ENCODE peak calls at places on chromosomes 7 and 10, in seven cellular contexts. I, Q, J, Y, W, R and C are unnamed samples.

GRCh38 chr7:85630904-85631582 is 444.2 kb upstream of the SEMA3D start:
- DNase-seq in J (no peak), R (peak; percentile 58), Y (no peak), W (no peak), Q (no peak), I (no peak), C (no peak)

GRCh38 chr7:121306565-121306964 is 22.2 kb upstream of the WNT16 start:
- DNase-seq in Y (no peak), I (no peak), Q (no peak), J (no peak), W (no peak), R (no peak), C (no peak)

GRCh38 chr7:158573310-158573709 is 14.3 kb downstream of the PTPRN2 start:
- DNase-seq in R (no peak), J (no peak), Q (no peak), Y (no peak), I (no peak), W (no peak), C (no peak)

GRCh38 chr7:45624392-45624760 is 50.2 kb downstream of the ADCY1 start:
- DNase-seq in R (no peak), Y (no peak), I (no peak), Q (no peak), W (no peak), J (no peak), C (no peak)

GRCh38 chr10:127392351-127393235 is 156.5 kb upstream of the NPS start:
- DNase-seq in Y (peak; percentile 57), R (no peak), J (no peak), W (no peak), Q (no peak), I (no peak), C (no peak)

GRCh38 chr10:79342811-79343541 is 4.3 kb upstream of the PPIF start:
- DNase-seq in J (no peak), I (no peak), W (no peak), Q (no peak), R (peak; percentile 38), Y (no peak), C (no peak)

GRCh38 chr10:114043532-114044250 is at the start of gene ADRB1:
- DNase-seq in I (peak; percentile 67), Q (no peak), R (no peak), J (no peak), Y (peak; percentile 41), W (peak; percentile 72), C (no peak)

GRCh38 chr10:70379581-70380176 is 2.7 kb downstream of the LRRC20 start:
- DNase-seq in J (no peak), Y (no peak), R (no peak), I (no peak), W (no peak), Q (no peak), C (no peak)

GRCh38 chr7:148472406-148472805 is 118.2 kb upstream of the C7orf33 start:
- DNase-seq in I (no peak), Y (no peak), R (no peak), W (no peak), J (no peak), Q (no peak), C (no peak)

GRCh38 chr10:52108236-52108635 is 205.8 kb upstream of the DKK1 start:
- DNase-seq in Y (no peak), R (peak; percentile 11), Q (no peak), J (no peak), W (no peak), I (no peak), C (no peak)

GRCh38 chr10:74056081-74056818 is 58.3 kb downstream of the VCL start:
- DNase-seq in W (no peak), R (peak; percentile 87), Y (no peak), I (no peak), Q (no peak), J (no peak), C (no peak)

GRCh38 chr7:16697507-16698199 is 51.7 kb downstream of the BZW2 start:
- DNase-seq in W (no peak), J (no peak), Q (no peak), I (no peak), Y (no peak), R (peak; percentile 51), C (no peak)

GRCh38 chr10:110872145-110872983 is 636 bp downstream of the PDCD4 start:
- DNase-seq in R (peak; percentile 79), I (peak; percentile 84), W (peak; percentile 74), J (peak; percentile 76), Q (no peak), Y (peak; percentile 83), C (no peak)

GRCh38 chr7:128074736-128075135 is 43.5 kb upstream of the LRRC4 start:
- DNase-seq in R (no peak), I (no peak), W (no peak), Q (no peak), Y (no peak), J (no peak), C (no peak)

GRCh38 chr10:59384761-59385160 is 22.4 kb upstream of the FAM13C start:
- DNase-seq in J (no peak), W (no peak), I (no peak), R (no peak), Q (no peak), Y (no peak), C (no peak)

GRCh38 chr7:84484502-84485079 is 290.0 kb upstream of the SEMA3A start:
- DNase-seq in J (no peak), Y (no peak), Q (no peak), R (no peak), W (no peak), I (no peak), C (no peak)

GRCh38 chr7:57819491-57819981 is 369.6 kb downstream of the ZNF716 start:
- DNase-seq in J (no peak), Q (no peak), R (no peak), I (no peak), W (no peak), Y (no peak), C (no peak)

GRCh38 chr10:87547734-87548311 is 43.1 kb downstream of the MINPP1 start:
- DNase-seq in Q (no peak), R (peak; percentile 91), Y (no peak), W (no peak), J (no peak), I (no peak), C (no peak)

GRCh38 chr10:86773486-86773885 is 17.1 kb downstream of the BMPR1A start:
- DNase-seq in W (no peak), Y (no peak), J (no peak), Q (no peak), I (no peak), R (no peak), C (no peak)

GRCh38 chr7:43954524-43955228 is 28.4 kb downstream of the UBE2D4 start:
- DNase-seq in Q (peak; percentile 28), J (no peak), R (peak; percentile 58), Y (no peak), I (peak; percentile 38), W (no peak), C (no peak)

GRCh38 chr7:30310674-30311362 is 26.4 kb downstream of the ZNRF2 start:
- DNase-seq in J (no peak), I (no peak), W (no peak), Y (no peak), R (no peak), Q (no peak), C (no peak)

GRCh38 chr7:101363734-101364374 is 1.2 kb downstream of the COL26A1 start:
- DNase-seq in Y (peak; percentile 79), W (peak; percentile 21), J (peak; percentile 46), R (peak; percentile 60), Q (no peak), I (peak; percentile 84), C (peak; percentile 25)

GRCh38 chr7:123024989-123025758 is 29.7 kb upstream of the TAS2R16 start:
- DNase-seq in Y (no peak), I (no peak), Q (no peak), J (no peak), R (peak; percentile 51), W (no peak), C (no peak)

GRCh38 chr7:45882465-45882810 is 5.8 kb upstream of the IGFBP1 start:
- DNase-seq in Y (no peak), W (no peak), Q (no peak), R (no peak), I (no peak), J (no peak), C (no peak)

GRCh38 chr7:47568569-47568968 is 13.3 kb downstream of the TNS3 start:
- DNase-seq in J (no peak), W (no peak), Y (no peak), I (no peak), Q (no peak), R (no peak), C (no peak)

GRCh38 chr10:49324711-49325110 is 25.7 kb downstream of the C10orf71 start:
- DNase-seq in W (no peak), Y (no peak), R (no peak), Q (no peak), J (no peak), I (no peak), C (no peak)
- TF ChIP-seq CTCF in W (no peak), Y (no peak), R (no peak), Q (no peak), J (no peak), I (no peak), C (no peak)

GRCh38 chr10:119178371-119179119 is at the start of gene PRDX3:
- DNase-seq in I (peak; percentile 98), W (peak; percentile 91), R (peak; percentile 81), Q (peak; percentile 52), J (peak; percentile 85), Y (peak; percentile 95), C (peak; percentile 89)
- TF ChIP-seq CTCF in I (no peak), W (no peak), R (no peak), Q (no peak), J (no peak), Y (no peak), C (no peak)

DNA sequence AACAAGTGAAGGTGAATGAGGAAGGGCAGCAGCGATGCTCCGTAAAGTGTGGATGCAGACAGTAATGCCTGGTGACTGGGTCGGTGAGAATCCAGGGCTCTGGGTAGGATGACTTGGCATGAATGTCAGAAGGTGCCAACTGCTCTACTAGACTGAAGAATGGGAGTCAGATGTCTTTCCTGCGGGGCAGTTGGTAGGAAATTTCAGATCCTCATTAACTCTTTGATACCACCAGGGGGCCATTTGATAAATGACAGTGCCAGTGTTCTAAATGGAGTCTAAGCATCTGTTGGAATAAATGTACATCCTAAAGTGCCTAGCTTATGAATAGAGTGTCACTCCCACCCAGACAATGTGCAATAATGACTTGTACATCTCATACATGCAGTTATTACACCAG is 462.0 kb downstream of the GRM8 start:
- DNase-seq in Q (no peak), I (no peak), J (no peak), R (no peak), W (no peak), Y (no peak), C (no peak)
- TF ChIP-seq CTCF in Q (peak; percentile 8), I (peak; percentile 65), J (no peak), R (no peak), W (no peak), Y (no peak), C (no peak)

DNA sequence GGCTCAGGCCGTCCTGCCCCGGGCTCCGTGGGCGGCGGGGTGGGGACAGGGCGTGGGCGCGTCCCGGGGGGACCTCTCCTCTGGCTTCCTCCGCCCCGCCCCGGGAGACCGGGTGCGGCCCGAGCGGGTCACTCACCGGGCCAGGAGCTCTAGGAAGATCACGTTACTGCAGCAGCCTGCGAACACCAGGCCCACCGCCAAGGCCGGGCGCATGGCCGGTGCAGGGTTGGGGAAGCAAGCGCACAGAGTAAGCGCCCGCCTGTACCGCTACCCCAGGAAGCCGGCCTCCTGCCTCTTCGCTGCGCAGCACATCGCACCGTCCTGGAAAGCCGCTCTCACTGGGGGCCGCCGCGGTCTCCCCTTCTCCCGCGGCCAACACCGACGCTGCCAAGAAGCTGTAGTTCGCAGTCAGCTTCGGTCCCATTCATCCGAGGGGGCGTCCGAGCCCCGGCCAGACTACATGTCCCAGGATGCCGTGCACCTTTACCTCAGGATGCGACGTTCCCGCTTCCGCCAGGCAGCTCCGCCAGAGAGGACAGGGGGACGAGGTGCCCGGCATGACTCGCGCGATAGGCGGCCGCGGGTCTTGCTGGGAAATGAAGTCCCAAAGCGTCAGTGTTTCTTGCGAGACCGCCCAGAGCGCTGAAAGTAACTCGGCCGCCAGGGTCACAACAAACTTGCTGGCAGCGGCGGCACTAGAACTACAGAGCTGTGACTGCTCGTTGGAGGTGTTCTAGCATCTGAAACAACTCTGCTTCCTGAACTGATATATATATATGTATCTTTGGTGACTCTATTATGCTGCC is at the start of gene SLC35B4:
- DNase-seq in I (peak; percentile 97), Y (peak; percentile 95), Q (peak; percentile 93), J (peak; percentile 88), W (peak; percentile 95), R (peak; percentile 95), C (peak; percentile 87)
- TF ChIP-seq CTCF in I (peak; percentile 12), Y (no peak), Q (peak; percentile 17), J (peak; percentile 29), W (no peak), R (peak; percentile 37), C (no peak)